ENCODE peak calls at places on chromosome 21, in ten cellular contexts. L, Z, F, J, W, M, Q, B, H and S are unnamed samples.

GRCh38 chr21:34914239-34914638 is 134.9 kb downstream of the RUNX1 start:
- DNase-seq in L (no peak), Z (no peak), F (no peak), J (no peak), W (no peak), M (no peak), Q (no peak), B (no peak), H (no peak), S (no peak)

GRCh38 chr21:36113647-36114428 is 21.0 kb upstream of the CBR3 start:
- DNase-seq in L (no peak), Z (peak; percentile 90), F (peak; percentile 90), J (no peak), W (no peak), M (no peak), Q (no peak), B (no peak), H (no peak), S (peak; percentile 85)

GRCh38 chr21:43919871-43920801 is 55.1 kb downstream of the AGPAT3 start:
- DNase-seq in L (no peak), Z (no peak), F (peak; percentile 28), J (no peak), W (peak; percentile 10), M (no peak), Q (no peak), B (no peak), H (no peak), S (no peak)

GRCh38 chr21:39208624-39209333 is 25.5 kb upstream of the PSMG1 start:
- DNase-seq in L (no peak), Z (peak; percentile 62), F (no peak), J (no peak), W (no peak), M (no peak), Q (peak; percentile 52), B (peak; percentile 18), H (no peak), S (peak; percentile 25)

GRCh38 chr21:34180406-34180805 is 107.0 kb downstream of the MRPS6 start:
- DNase-seq in L (no peak), Z (no peak), F (no peak), J (no peak), W (no peak), M (no peak), Q (no peak), B (no peak), H (no peak), S (no peak)

GRCh38 chr21:39384674-39385298 is 35.9 kb upstream of the HMGN1 start:
- DNase-seq in L (no peak), Z (no peak), F (no peak), J (no peak), W (no peak), M (peak; percentile 74), Q (no peak), B (no peak), H (no peak), S (no peak)

GRCh38 chr21:24112020-24112419 is 1495.3 kb downstream of the MRPL39 start:
- DNase-seq in L (no peak), Z (no peak), F (no peak), J (no peak), W (no peak), M (no peak), Q (peak; percentile 10), B (no peak), H (no peak), S (no peak)

GRCh38 chr21:36297938-36298572 is 21.9 kb upstream of the MORC3 start:
- DNase-seq in L (no peak), Z (peak; percentile 91), F (peak; percentile 62), J (no peak), W (no peak), M (no peak), Q (no peak), B (no peak), H (no peak), S (peak; percentile 85)

GRCh38 chr21:25903599-25903998 is 168.8 kb downstream of the GABPA start:
- DNase-seq in L (no peak), Z (no peak), F (no peak), J (no peak), W (no peak), M (no peak), Q (no peak), B (no peak), H (no peak), S (no peak)

GRCh38 chr21:16992448-16992847 is 520.4 kb upstream of the CXADR start:
- DNase-seq in L (no peak), Z (no peak), F (no peak), J (no peak), W (no peak), M (no peak), Q (no peak), B (peak; percentile 68), H (no peak), S (no peak)
- TF ChIP-seq CTCF in L (no peak), Z (no peak), F (no peak), J (no peak), W (no peak), M (peak; percentile 1), Q (no peak), B (peak; percentile 12), H (no peak), S (no peak)

GRCh38 chr21:16605588-16605987 is 875.8 kb downstream of the USP25 start:
- DNase-seq in L (no peak), Z (no peak), F (no peak), J (no peak), W (no peak), M (peak; percentile 15), Q (peak; percentile 38), B (peak; percentile 12), H (no peak), S (no peak)

DNA sequence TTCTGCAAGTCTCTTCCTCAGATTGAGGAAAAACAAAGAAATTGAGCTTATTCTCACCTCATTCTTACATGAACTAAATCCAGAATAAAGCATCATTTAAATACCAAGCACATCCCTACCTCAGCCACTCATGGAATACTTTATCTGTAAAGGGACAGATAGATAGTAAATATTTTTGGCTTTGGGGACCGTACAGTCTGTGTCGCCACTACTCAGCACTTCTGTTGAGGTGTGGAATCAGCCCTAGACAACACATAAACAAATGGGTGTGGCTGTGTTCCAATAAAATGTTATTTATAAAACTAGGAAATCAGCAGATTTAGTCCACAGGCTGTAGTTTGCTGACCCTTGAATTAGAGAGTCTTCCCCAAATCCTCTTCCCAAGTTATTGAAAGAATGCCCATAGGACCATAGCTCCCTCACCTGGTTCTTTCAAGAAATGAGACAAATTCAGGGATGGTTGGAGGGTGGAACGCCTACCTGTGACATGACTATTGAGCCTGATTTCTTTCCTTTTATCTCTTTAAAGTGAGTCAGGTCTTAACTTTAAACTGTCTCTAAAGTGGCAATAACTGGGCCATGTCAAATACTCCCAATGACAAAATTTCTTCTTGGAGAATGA is 878.5 kb downstream of the USP25 start:
- DNase-seq in L (no peak), Z (no peak), F (no peak), J (no peak), W (no peak), M (peak; percentile 17), Q (peak; percentile 17), B (peak; percentile 72), H (no peak), S (no peak)
- TF ChIP-seq CTCF in L (peak; percentile 20), Z (no peak), F (no peak), J (no peak), W (peak; percentile 42), M (peak; percentile 18), Q (peak; percentile 29), B (peak; percentile 76), H (peak; percentile 35), S (no peak)

GRCh38 chr21:21714396-21714795 is 716.2 kb downstream of the NCAM2 start:
- DNase-seq in L (no peak), Z (no peak), F (no peak), J (no peak), W (no peak), M (peak; percentile 90), Q (peak; percentile 68), B (no peak), H (peak; percentile 24), S (no peak)

GRCh38 chr21:21712761-21713558 is 714.8 kb downstream of the NCAM2 start:
- DNase-seq in L (no peak), Z (no peak), F (no peak), J (no peak), W (no peak), M (peak; percentile 73), Q (peak; percentile 78), B (no peak), H (no peak), S (no peak)

DNA sequence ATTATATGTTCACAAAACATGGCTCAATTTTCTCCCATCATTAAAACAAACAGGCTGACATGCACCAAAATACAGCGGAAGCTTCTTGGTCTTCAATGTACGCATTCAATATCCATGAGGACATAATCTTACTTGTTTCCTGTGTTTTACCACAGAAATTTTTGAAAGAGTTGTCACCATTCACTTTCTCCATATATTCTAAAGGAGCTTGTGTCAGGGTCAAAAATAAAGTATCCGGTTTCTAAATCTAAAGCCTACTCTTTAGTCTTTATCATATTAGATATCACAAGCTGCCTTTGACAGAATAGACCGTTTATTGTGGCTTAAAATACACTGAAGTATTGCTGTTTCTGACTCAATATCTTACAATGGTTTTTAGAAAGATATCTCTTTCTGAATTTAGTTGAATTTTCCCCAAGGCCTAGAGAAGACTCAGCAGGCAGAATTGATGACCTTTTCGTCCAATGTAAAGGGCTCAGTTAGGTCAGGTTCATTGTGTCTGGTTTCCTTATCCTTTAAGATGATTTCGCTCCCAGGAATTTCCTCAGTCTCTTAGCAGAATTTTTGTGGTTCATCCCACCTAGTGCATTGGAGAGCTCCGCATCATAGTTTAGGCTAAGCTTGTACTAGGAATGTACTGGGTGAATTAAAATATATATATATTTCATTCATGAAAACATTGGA is 717.2 kb downstream of the NCAM2 start:
- DNase-seq in L (no peak), Z (no peak), F (no peak), J (no peak), W (no peak), M (peak; percentile 87), Q (peak; percentile 91), B (no peak), H (peak; percentile 66), S (no peak)
- TF ChIP-seq CTCF in L (no peak), Z (no peak), F (no peak), J (no peak), W (no peak), M (no peak), Q (no peak), B (no peak), H (no peak), S (no peak)

GRCh38 chr21:32648165-32648564 is 36.0 kb upstream of the CFAP298 start:
- DNase-seq in L (no peak), Z (no peak), F (no peak), J (no peak), W (no peak), M (no peak), Q (no peak), B (no peak), H (no peak), S (no peak)

GRCh38 chr21:32658524-32658923 is 46.3 kb upstream of the CFAP298 start:
- DNase-seq in L (no peak), Z (no peak), F (no peak), J (no peak), W (no peak), M (no peak), Q (no peak), B (no peak), H (no peak), S (no peak)

GRCh38 chr21:32653326-32653901 is 41.2 kb upstream of the CFAP298 start:
- DNase-seq in L (peak; percentile 9), Z (no peak), F (no peak), J (no peak), W (no peak), M (peak; percentile 26), Q (peak; percentile 47), B (peak; percentile 67), H (no peak), S (no peak)
- TF ChIP-seq CTCF in L (peak; percentile 55), Z (peak; percentile 51), F (peak; percentile 55), J (peak; percentile 42), W (peak; percentile 65), M (peak; percentile 51), Q (peak; percentile 68), B (peak; percentile 83), H (peak; percentile 60), S (peak; percentile 46)

GRCh38 chr21:30936207-30936606 is 54.8 kb upstream of the KRTAP11-1 start:
- DNase-seq in L (no peak), Z (no peak), F (no peak), J (no peak), W (no peak), M (no peak), Q (no peak), B (no peak), H (no peak), S (no peak)
- TF ChIP-seq CTCF in L (no peak), Z (no peak), F (no peak), J (no peak), W (no peak), M (no peak), Q (no peak), B (no peak), H (no peak), S (no peak)